ENCODE peak calls at places on chromosome X, in eight cellular contexts. One of them, this sample, is unnamed.
A peak's percentile ranks its signal among the peaks of the same experiment; 100 is the strongest.

GRCh38 chrX:106898462-106898861 is 4.7 kb downstream of the RIPPLY1 start:
- DNase-seq in OCI-M1: peak; percentile 75
- DNase-seq in left lung: no peak
- DNase-seq in stimulated activated CD8-positive, alpha-beta memory T cell treated with anti-CD3 and anti-CD28 coated beads, Interleukin-4, amount 100 ng/mL, for 24 hours: no peak
- DNase-seq in A172: peak; percentile 23
- DNase-seq in memory B cell: no peak
- DNase-seq in RCC 7860: peak; percentile 68
- DNase-seq in caudate nucleus: no peak
- DNase-seq in this sample: no peak

GRCh38 chrX:1476682-1477081 is 24.0 kb upstream of the ASMTL start:
- DNase-seq in RCC 7860: no peak
- DNase-seq in caudate nucleus: no peak
- DNase-seq in A172: no peak
- DNase-seq in OCI-M1: no peak
- DNase-seq in left lung: no peak
- DNase-seq in stimulated activated CD8-positive, alpha-beta memory T cell treated with anti-CD3 and anti-CD28 coated beads, Interleukin-4, amount 100 ng/mL, for 24 hours: no peak
- DNase-seq in memory B cell: no peak
- DNase-seq in this sample: no peak

GRCh38 chrX:103107836-103108235 is 14.9 kb upstream of the NXF3 start:
- DNase-seq in memory B cell: no peak
- DNase-seq in caudate nucleus: no peak
- DNase-seq in RCC 7860: no peak
- DNase-seq in left lung: no peak
- DNase-seq in OCI-M1: no peak
- DNase-seq in A172: no peak
- DNase-seq in stimulated activated CD8-positive, alpha-beta memory T cell treated with anti-CD3 and anti-CD28 coated beads, Interleukin-4, amount 100 ng/mL, for 24 hours: no peak
- DNase-seq in this sample: no peak

GRCh38 chrX:16848541-16848940 is 21.6 kb downstream of the RBBP7 start:
- DNase-seq in RCC 7860: no peak
- DNase-seq in stimulated activated CD8-positive, alpha-beta memory T cell treated with anti-CD3 and anti-CD28 coated beads, Interleukin-4, amount 100 ng/mL, for 24 hours: no peak
- DNase-seq in A172: no peak
- DNase-seq in caudate nucleus: no peak
- DNase-seq in memory B cell: no peak
- DNase-seq in OCI-M1: no peak
- DNase-seq in left lung: no peak
- DNase-seq in this sample: no peak

GRCh38 chrX:154986826-154987575 is 35.5 kb downstream of the F8 start:
- DNase-seq in RCC 7860: no peak
- DNase-seq in memory B cell: no peak
- DNase-seq in stimulated activated CD8-positive, alpha-beta memory T cell treated with anti-CD3 and anti-CD28 coated beads, Interleukin-4, amount 100 ng/mL, for 24 hours: no peak
- DNase-seq in OCI-M1: peak; percentile 54
- DNase-seq in caudate nucleus: no peak
- DNase-seq in left lung: no peak
- DNase-seq in A172: no peak
- DNase-seq in this sample: no peak

GRCh38 chrX:9884031-9884779 is 83.0 kb upstream of the CLDN34 start:
- DNase-seq in left lung: no peak
- DNase-seq in OCI-M1: no peak
- DNase-seq in stimulated activated CD8-positive, alpha-beta memory T cell treated with anti-CD3 and anti-CD28 coated beads, Interleukin-4, amount 100 ng/mL, for 24 hours: no peak
- DNase-seq in A172: no peak
- DNase-seq in RCC 7860: no peak
- DNase-seq in caudate nucleus: no peak
- DNase-seq in memory B cell: no peak
- DNase-seq in this sample: no peak

GRCh38 chrX:43504394-43504793 is 151.7 kb upstream of the MAOA start:
- DNase-seq in stimulated activated CD8-positive, alpha-beta memory T cell treated with anti-CD3 and anti-CD28 coated beads, Interleukin-4, amount 100 ng/mL, for 24 hours: no peak
- DNase-seq in A172: no peak
- DNase-seq in OCI-M1: peak; percentile 19
- DNase-seq in left lung: no peak
- DNase-seq in caudate nucleus: no peak
- DNase-seq in RCC 7860: no peak
- DNase-seq in memory B cell: no peak
- DNase-seq in this sample: no peak

GRCh38 chrX:109880629-109881028 is 122.3 kb upstream of the TMEM164 start:
- DNase-seq in caudate nucleus: no peak
- DNase-seq in left lung: no peak
- DNase-seq in RCC 7860: no peak
- DNase-seq in memory B cell: no peak
- DNase-seq in A172: no peak
- DNase-seq in OCI-M1: peak; percentile 25
- DNase-seq in stimulated activated CD8-positive, alpha-beta memory T cell treated with anti-CD3 and anti-CD28 coated beads, Interleukin-4, amount 100 ng/mL, for 24 hours: no peak
- DNase-seq in this sample: no peak

GRCh38 chrX:17433965-17434364 is 59.0 kb downstream of the NHS start:
- DNase-seq in stimulated activated CD8-positive, alpha-beta memory T cell treated with anti-CD3 and anti-CD28 coated beads, Interleukin-4, amount 100 ng/mL, for 24 hours: no peak
- DNase-seq in caudate nucleus: no peak
- DNase-seq in memory B cell: no peak
- DNase-seq in left lung: no peak
- DNase-seq in OCI-M1: no peak
- DNase-seq in RCC 7860: no peak
- DNase-seq in A172: no peak
- DNase-seq in this sample: no peak